ENCODE peak calls at places on chromosomes 7 and 10, in seven cellular contexts. One of them, this sample, is unnamed.
A peak's percentile ranks its signal among the peaks of the same experiment; 100 is the strongest.

GRCh38 chr10:12067336-12067735 is 1.4 kb upstream of the DHTKD1 start:
- DNase-seq in ovary: no peak
- DNase-seq in stomach: no peak
- DNase-seq in heart left ventricle: no peak
- DNase-seq in fibroblast of lung: peak; percentile 95
- DNase-seq in testis: no peak
- DNase-seq in mesendoderm: no peak
- DNase-seq in this sample: no peak

GRCh38 chr10:133030126-133030525 is 57.6 kb upstream of the ADGRA1 start:
- DNase-seq in ovary: no peak
- DNase-seq in stomach: no peak
- DNase-seq in fibroblast of lung: no peak
- DNase-seq in heart left ventricle: no peak
- DNase-seq in testis: no peak
- DNase-seq in mesendoderm: no peak
- DNase-seq in this sample: no peak

GRCh38 chr10:107914450-107915276 is 750.2 kb upstream of the SORCS1 start:
- DNase-seq in stomach: no peak
- DNase-seq in testis: peak; percentile 34
- DNase-seq in fibroblast of lung: peak; percentile 3
- DNase-seq in mesendoderm: peak; percentile 66
- DNase-seq in heart left ventricle: peak; percentile 32
- DNase-seq in ovary: no peak
- DNase-seq in this sample: peak; percentile 42

GRCh38 chr10:36725581-36726520 is 399.5 kb upstream of the ANKRD30A start:
- DNase-seq in stomach: no peak
- DNase-seq in fibroblast of lung: peak; percentile 82
- DNase-seq in ovary: no peak
- DNase-seq in heart left ventricle: no peak
- DNase-seq in mesendoderm: peak; percentile 96
- DNase-seq in testis: no peak
- DNase-seq in this sample: peak; percentile 49

GRCh38 chr10:126268104-126268900 is 120.0 kb downstream of the ADAM12 start:
- DNase-seq in stomach: no peak
- DNase-seq in testis: no peak
- DNase-seq in ovary: no peak
- DNase-seq in fibroblast of lung: peak; percentile 59
- DNase-seq in mesendoderm: no peak
- DNase-seq in heart left ventricle: no peak
- DNase-seq in this sample: no peak

GRCh38 chr10:17343118-17343517 is 111.3 kb downstream of the ST8SIA6 start:
- DNase-seq in fibroblast of lung: no peak
- DNase-seq in stomach: no peak
- DNase-seq in mesendoderm: no peak
- DNase-seq in testis: no peak
- DNase-seq in ovary: no peak
- DNase-seq in heart left ventricle: no peak
- DNase-seq in this sample: no peak

GRCh38 chr10:78349165-78349516 is 315.5 kb downstream of the RPS24 start:
- DNase-seq in ovary: no peak
- DNase-seq in fibroblast of lung: no peak
- DNase-seq in mesendoderm: no peak
- DNase-seq in testis: no peak
- DNase-seq in heart left ventricle: no peak
- DNase-seq in stomach: no peak
- DNase-seq in this sample: no peak

GRCh38 chr7:157047148-157047547 is 36.7 kb upstream of the MNX1 start:
- DNase-seq in stomach: no peak
- DNase-seq in heart left ventricle: no peak
- DNase-seq in mesendoderm: no peak
- DNase-seq in fibroblast of lung: no peak
- DNase-seq in testis: no peak
- DNase-seq in ovary: no peak
- DNase-seq in this sample: no peak

GRCh38 chr10:69316313-69317059 is 38.2 kb downstream of the HK1 start:
- DNase-seq in mesendoderm: peak; percentile 70
- DNase-seq in testis: no peak
- DNase-seq in heart left ventricle: no peak
- DNase-seq in fibroblast of lung: peak; percentile 58
- DNase-seq in ovary: no peak
- DNase-seq in stomach: no peak
- DNase-seq in this sample: no peak

GRCh38 chr10:78149193-78149592 is 115.5 kb downstream of the RPS24 start:
- DNase-seq in fibroblast of lung: peak; percentile 12
- DNase-seq in testis: no peak
- DNase-seq in heart left ventricle: no peak
- DNase-seq in mesendoderm: peak; percentile 86
- DNase-seq in stomach: no peak
- DNase-seq in ovary: no peak
- DNase-seq in this sample: no peak

DNA sequence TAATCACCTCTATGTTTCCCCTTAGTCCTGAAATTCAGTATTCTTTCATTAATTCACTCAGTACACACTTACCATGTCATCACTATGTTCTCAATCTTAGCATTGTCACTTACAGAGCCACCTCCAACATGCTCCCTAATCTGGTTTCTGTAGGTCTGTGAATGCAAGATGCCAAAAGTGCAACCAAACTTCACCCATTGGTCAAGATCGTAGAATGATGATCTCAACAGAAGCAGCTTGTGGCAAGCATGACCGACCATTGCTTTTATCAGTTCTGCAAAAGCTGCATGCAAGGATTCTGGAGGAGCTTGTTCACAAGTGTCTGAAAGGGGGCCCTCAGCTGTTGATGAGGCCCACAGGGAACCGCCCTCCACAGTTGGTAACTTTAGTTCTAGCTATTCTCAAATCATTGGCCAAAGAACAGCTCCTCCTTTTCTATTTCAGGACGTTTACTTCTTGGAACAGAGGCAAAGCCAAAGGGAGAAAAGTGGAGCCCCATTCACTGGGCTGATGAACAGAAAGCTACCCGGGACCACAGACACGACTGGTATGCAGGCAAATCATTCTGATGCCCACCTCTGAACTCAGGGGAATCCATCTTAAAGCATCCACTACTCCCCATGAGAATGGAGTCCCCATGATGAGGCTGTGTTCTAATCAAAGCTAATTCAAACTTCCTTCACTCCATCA is 14.1 kb downstream of the GRB10 start:
- DNase-seq in testis: no peak
- DNase-seq in fibroblast of lung: peak; percentile 63
- DNase-seq in stomach: no peak
- DNase-seq in heart left ventricle: no peak
- DNase-seq in ovary: no peak
- DNase-seq in mesendoderm: no peak
- DNase-seq in this sample: no peak
- H3K4me1 ChIP-seq in testis: no peaks in the 10 kb centered on the region
- H3K4me1 ChIP-seq in fibroblast of lung: no peaks in the 10 kb centered on the region
- H3K4me1 ChIP-seq in stomach: peaks cover 43% of the 10 kb centered on the region
- H3K4me1 ChIP-seq in heart left ventricle: peaks cover 16% of the 10 kb centered on the region
- H3K4me1 ChIP-seq in ovary: no peaks in the 10 kb centered on the region
- H3K4me1 ChIP-seq in mesendoderm: no peaks in the 10 kb centered on the region
- H3K4me1 ChIP-seq in this sample: peaks cover 58% of the 10 kb centered on the region

GRCh38 chr7:100433592-100434296 is 2.6 kb downstream of the PPP1R35 start:
- DNase-seq in stomach: no peak
- DNase-seq in ovary: no peak
- DNase-seq in fibroblast of lung: no peak
- DNase-seq in testis: no peak
- DNase-seq in heart left ventricle: no peak
- DNase-seq in mesendoderm: no peak
- DNase-seq in this sample: no peak

GRCh38 chr7:100433276-100433591 is 3.1 kb downstream of the PPP1R35 start:
- DNase-seq in stomach: no peak
- DNase-seq in ovary: no peak
- DNase-seq in fibroblast of lung: no peak
- DNase-seq in mesendoderm: no peak
- DNase-seq in testis: no peak
- DNase-seq in heart left ventricle: no peak
- DNase-seq in this sample: no peak

GRCh38 chr7:100435401-100436304 is 644 bp downstream of the PPP1R35 start:
- DNase-seq in ovary: peak; percentile 64
- DNase-seq in heart left ventricle: peak; percentile 68
- DNase-seq in mesendoderm: peak; percentile 54
- DNase-seq in testis: no peak
- DNase-seq in fibroblast of lung: peak; percentile 33
- DNase-seq in stomach: peak; percentile 64
- DNase-seq in this sample: peak; percentile 30

GRCh38 chr7:100432621-100433275 is 3.1 kb downstream of the MEPCE start:
- DNase-seq in mesendoderm: no peak
- DNase-seq in stomach: no peak
- DNase-seq in fibroblast of lung: no peak
- DNase-seq in testis: no peak
- DNase-seq in ovary: no peak
- DNase-seq in heart left ventricle: no peak
- DNase-seq in this sample: no peak

GRCh38 chr7:100434297-100435144 is 1.8 kb downstream of the PPP1R35 start:
- DNase-seq in fibroblast of lung: no peak
- DNase-seq in mesendoderm: no peak
- DNase-seq in ovary: no peak
- DNase-seq in stomach: no peak
- DNase-seq in testis: no peak
- DNase-seq in heart left ventricle: no peak
- DNase-seq in this sample: no peak
- H3K36me3 ChIP-seq in fibroblast of lung: peaks cover 15% of the 10 kb centered on the region
- H3K36me3 ChIP-seq in mesendoderm: peaks cover 5% of the 10 kb centered on the region
- H3K36me3 ChIP-seq in ovary: no peaks in the 10 kb centered on the region
- H3K36me3 ChIP-seq in stomach: peaks cover 12% of the 10 kb centered on the region
- H3K36me3 ChIP-seq in testis: no peaks in the 10 kb centered on the region
- H3K36me3 ChIP-seq in heart left ventricle: peaks cover 20% of the 10 kb centered on the region
- H3K36me3 ChIP-seq in this sample: no peaks in the 10 kb centered on the region

GRCh38 chr7:5695037-5695708 is 86.3 kb downstream of the RNF216 start:
- DNase-seq in ovary: no peak
- DNase-seq in heart left ventricle: peak; percentile 76
- DNase-seq in testis: peak; percentile 67
- DNase-seq in stomach: no peak
- DNase-seq in mesendoderm: no peak
- DNase-seq in fibroblast of lung: peak; percentile 98
- DNase-seq in this sample: peak; percentile 63

GRCh38 chr7:5692845-5693278 is 88.6 kb downstream of the RNF216 start:
- DNase-seq in fibroblast of lung: peak; percentile 78
- DNase-seq in stomach: no peak
- DNase-seq in ovary: no peak
- DNase-seq in heart left ventricle: no peak
- DNase-seq in mesendoderm: no peak
- DNase-seq in testis: no peak
- DNase-seq in this sample: no peak

GRCh38 chr7:5695709-5696345 is 85.6 kb downstream of the RNF216 start:
- DNase-seq in mesendoderm: no peak
- DNase-seq in ovary: peak; percentile 61
- DNase-seq in testis: peak; percentile 57
- DNase-seq in fibroblast of lung: no peak
- DNase-seq in stomach: no peak
- DNase-seq in heart left ventricle: no peak
- DNase-seq in this sample: peak; percentile 64

GRCh38 chr7:5693529-5693928 is 87.9 kb downstream of the RNF216 start:
- DNase-seq in heart left ventricle: no peak
- DNase-seq in testis: no peak
- DNase-seq in fibroblast of lung: peak; percentile 67
- DNase-seq in mesendoderm: no peak
- DNase-seq in ovary: no peak
- DNase-seq in stomach: no peak
- DNase-seq in this sample: no peak

GRCh38 chr7:5694221-5694754 is 87.2 kb downstream of the RNF216 start:
- DNase-seq in fibroblast of lung: peak; percentile 97
- DNase-seq in ovary: no peak
- DNase-seq in stomach: no peak
- DNase-seq in testis: no peak
- DNase-seq in heart left ventricle: no peak
- DNase-seq in mesendoderm: no peak
- DNase-seq in this sample: no peak
- H3K4me1 ChIP-seq in fibroblast of lung: peaks cover 59% of the 10 kb centered on the region
- H3K4me1 ChIP-seq in ovary: peaks cover 59% of the 10 kb centered on the region
- H3K4me1 ChIP-seq in stomach: peaks cover 100% of the 10 kb centered on the region
- H3K4me1 ChIP-seq in testis: peaks cover 91% of the 10 kb centered on the region
- H3K4me1 ChIP-seq in heart left ventricle: peaks cover 75% of the 10 kb centered on the region
- H3K4me1 ChIP-seq in mesendoderm: no peaks in the 10 kb centered on the region
- H3K4me1 ChIP-seq in this sample: peaks cover 56% of the 10 kb centered on the region

DNA sequence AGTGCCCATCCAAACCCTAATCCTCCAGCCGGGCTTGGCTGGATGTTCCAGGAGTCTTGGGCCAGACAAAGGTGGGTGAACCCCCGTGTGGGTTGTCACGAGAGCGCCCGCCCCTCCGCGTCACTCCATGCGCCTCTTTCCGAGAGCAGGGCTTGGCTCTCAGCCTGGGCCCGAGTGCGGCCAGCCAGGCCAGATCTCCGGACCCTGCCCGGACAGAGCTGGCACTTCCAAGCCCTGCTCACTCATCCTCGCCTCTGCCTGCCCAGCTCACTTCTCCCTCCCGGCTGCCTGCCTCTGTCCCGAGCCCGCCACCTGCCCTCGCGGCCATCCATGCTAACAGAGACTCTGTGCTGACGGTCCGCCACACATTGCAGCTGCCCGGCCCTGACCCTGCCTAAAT is 34.6 kb downstream of the AGAP3 start:
- DNase-seq in mesendoderm: no peak
- DNase-seq in ovary: no peak
- DNase-seq in stomach: no peak
- DNase-seq in fibroblast of lung: no peak
- DNase-seq in testis: no peak
- DNase-seq in heart left ventricle: no peak
- DNase-seq in this sample: peak; percentile 13
- H3K36me3 ChIP-seq in mesendoderm: peaks cover 6% of the 10 kb centered on the region
- H3K36me3 ChIP-seq in ovary: no peaks in the 10 kb centered on the region
- H3K36me3 ChIP-seq in stomach: peaks cover 50% of the 10 kb centered on the region
- H3K36me3 ChIP-seq in fibroblast of lung: peaks cover 29% of the 10 kb centered on the region
- H3K36me3 ChIP-seq in testis: no peaks in the 10 kb centered on the region
- H3K36me3 ChIP-seq in heart left ventricle: peaks cover 60% of the 10 kb centered on the region
- H3K36me3 ChIP-seq in this sample: peaks cover 65% of the 10 kb centered on the region